ENCODE peak calls at places on chromosomes 16 and 17, in six cellular contexts. One of them, this sample, is unnamed.
A peak's percentile ranks its signal among the peaks of the same experiment; 100 is the strongest.

GRCh38 chr17:35906559-35907265 is 23.9 kb downstream of the RDM1 start:
- DNase-seq in adrenal gland: no peak
- DNase-seq in suprapubic skin: no peak
- DNase-seq in A549: no peak
- DNase-seq in right lobe of liver: no peak
- DNase-seq in stomach: no peak
- DNase-seq in this sample: no peak

GRCh38 chr17:50520483-50520882 is 12.1 kb upstream of the EPN3 start:
- DNase-seq in suprapubic skin: no peak
- DNase-seq in right lobe of liver: no peak
- DNase-seq in A549: no peak
- DNase-seq in adrenal gland: no peak
- DNase-seq in stomach: no peak
- DNase-seq in this sample: no peak

GRCh38 chr16:83420206-83420760 is 387.5 kb upstream of the HSBP1 start:
- DNase-seq in right lobe of liver: no peak
- DNase-seq in A549: no peak
- DNase-seq in adrenal gland: no peak
- DNase-seq in suprapubic skin: no peak
- DNase-seq in stomach: no peak
- DNase-seq in this sample: no peak

GRCh38 chr16:58492735-58493134 is 7.2 kb upstream of the NDRG4 start:
- DNase-seq in stomach: no peak
- DNase-seq in right lobe of liver: no peak
- DNase-seq in adrenal gland: no peak
- DNase-seq in A549: no peak
- DNase-seq in suprapubic skin: no peak
- DNase-seq in this sample: no peak

GRCh38 chr17:16997514-16998429 is 25.9 kb upstream of the TNFRSF13B start:
- DNase-seq in right lobe of liver: no peak
- DNase-seq in adrenal gland: no peak
- DNase-seq in A549: peak; percentile 67
- DNase-seq in stomach: no peak
- DNase-seq in suprapubic skin: no peak
- DNase-seq in this sample: no peak

GRCh38 chr16:46973457-46974324 is at the start of gene DNAJA2:
- DNase-seq in suprapubic skin: peak; percentile 96
- DNase-seq in A549: peak; percentile 85
- DNase-seq in right lobe of liver: peak; percentile 96
- DNase-seq in stomach: peak; percentile 93
- DNase-seq in adrenal gland: peak; percentile 92
- DNase-seq in this sample: peak; percentile 94

GRCh38 chr17:64648234-64648633 is 13.9 kb downstream of the SMURF2 start:
- DNase-seq in right lobe of liver: no peak
- DNase-seq in adrenal gland: no peak
- DNase-seq in stomach: no peak
- DNase-seq in suprapubic skin: no peak
- DNase-seq in A549: no peak
- DNase-seq in this sample: no peak

GRCh38 chr16:468072-468821 is 42.8 kb downstream of the RAB11FIP3 start:
- DNase-seq in adrenal gland: no peak
- DNase-seq in A549: no peak
- DNase-seq in right lobe of liver: no peak
- DNase-seq in suprapubic skin: no peak
- DNase-seq in stomach: no peak
- DNase-seq in this sample: no peak

GRCh38 chr17:8126306-8127066 is 2.6 kb upstream of the HES7 start:
- DNase-seq in A549: peak; percentile 65
- DNase-seq in stomach: no peak
- DNase-seq in suprapubic skin: no peak
- DNase-seq in adrenal gland: peak; percentile 55
- DNase-seq in right lobe of liver: no peak
- DNase-seq in this sample: no peak

GRCh38 chr17:75864448-75864871 is 9.3 kb upstream of the WBP2 start:
- DNase-seq in stomach: peak; percentile 53
- DNase-seq in A549: no peak
- DNase-seq in suprapubic skin: peak; percentile 88
- DNase-seq in right lobe of liver: no peak
- DNase-seq in adrenal gland: no peak
- DNase-seq in this sample: peak; percentile 60

DNA sequence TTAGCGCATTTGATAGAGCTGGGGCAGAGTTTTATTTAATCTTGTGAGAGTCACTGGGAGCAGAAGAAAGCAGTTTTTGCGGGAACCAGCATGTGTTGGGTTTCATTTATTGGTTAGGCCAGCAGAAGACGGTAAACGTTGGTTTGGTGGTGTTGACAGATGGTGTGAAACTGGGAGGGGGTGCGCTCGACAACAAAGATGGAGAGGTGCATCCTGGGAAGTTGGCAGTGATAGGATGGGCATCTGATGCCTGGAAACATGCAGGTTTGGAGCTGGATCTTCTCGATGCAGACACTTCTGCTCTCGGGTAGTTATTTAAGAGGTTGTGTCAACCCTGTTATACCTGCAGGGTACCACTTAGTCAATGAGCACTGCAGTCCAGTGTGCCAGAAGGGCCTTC is 24.9 kb upstream of the CLEC18A start:
- DNase-seq in suprapubic skin: no peak
- DNase-seq in right lobe of liver: no peak
- DNase-seq in A549: no peak
- DNase-seq in adrenal gland: no peak
- DNase-seq in stomach: no peak
- DNase-seq in this sample: no peak
- TF ChIP-seq POLR2A in suprapubic skin: no peak
- TF ChIP-seq POLR2A in right lobe of liver: no peak
- TF ChIP-seq POLR2A in A549: no peak
- TF ChIP-seq POLR2A in adrenal gland: no peak
- TF ChIP-seq POLR2A in stomach: no peak
- TF ChIP-seq POLR2A in this sample: no peak

GRCh38 chr17:41678411-41678906 is 10.2 kb upstream of the EIF1 start:
- DNase-seq in right lobe of liver: no peak
- DNase-seq in stomach: no peak
- DNase-seq in A549: no peak
- DNase-seq in adrenal gland: no peak
- DNase-seq in suprapubic skin: no peak
- DNase-seq in this sample: peak; percentile 31
- TF ChIP-seq POLR2A in right lobe of liver: peak; percentile 53
- TF ChIP-seq POLR2A in stomach: no peak
- TF ChIP-seq POLR2A in A549: peak; percentile 47
- TF ChIP-seq POLR2A in adrenal gland: no peak
- TF ChIP-seq POLR2A in suprapubic skin: no peak
- TF ChIP-seq POLR2A in this sample: peak; percentile 55

DNA sequence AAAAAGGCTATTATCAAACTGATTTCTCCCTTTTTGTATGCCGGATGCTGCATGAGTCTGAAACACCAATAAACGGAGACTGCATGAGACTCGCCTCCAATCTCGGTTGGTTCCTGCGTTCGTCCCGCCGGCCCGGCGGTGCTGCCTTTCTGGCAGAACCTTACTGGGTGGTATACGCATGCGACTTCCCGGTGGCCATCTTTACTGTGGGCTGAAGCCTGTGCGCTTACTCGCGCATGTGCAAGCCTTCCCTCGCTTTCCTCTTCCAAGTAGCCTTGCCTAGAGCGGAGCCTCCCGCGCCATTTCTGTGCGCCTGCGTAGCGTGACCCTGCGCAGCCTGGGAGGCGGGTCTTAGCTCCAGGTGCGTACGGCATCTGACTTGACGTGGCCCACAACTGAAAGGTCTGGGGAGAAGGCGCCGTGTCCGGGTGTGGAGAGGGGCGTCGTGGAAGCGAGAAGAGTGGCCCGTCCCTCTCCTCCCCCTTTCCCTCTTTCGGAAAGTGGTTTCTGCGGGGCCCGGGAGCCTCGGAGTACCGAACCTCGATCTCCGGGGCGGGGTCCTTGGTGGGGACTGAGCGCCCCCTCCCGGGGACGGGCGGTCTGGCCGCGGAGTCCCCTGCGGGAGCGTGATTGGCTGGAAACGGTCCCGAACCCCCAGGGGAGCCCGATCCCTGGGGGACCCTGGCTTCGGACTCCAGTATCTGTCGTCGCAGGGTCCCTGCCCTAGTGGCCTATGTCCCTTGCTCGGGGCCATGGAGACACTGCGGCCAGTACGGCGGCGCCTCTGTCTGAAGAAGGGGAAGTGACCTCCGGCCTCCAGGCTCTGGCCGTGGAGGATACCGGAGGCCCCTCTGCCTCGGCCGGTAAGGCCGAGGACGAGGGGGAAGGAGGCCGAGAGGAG is at the start of gene PAGR1:
- DNase-seq in stomach: peak; percentile 98
- DNase-seq in A549: peak; percentile 95
- DNase-seq in adrenal gland: peak; percentile 98
- DNase-seq in right lobe of liver: peak; percentile 99
- DNase-seq in suprapubic skin: peak; percentile 99
- DNase-seq in this sample: peak; percentile 91
- TF ChIP-seq POLR2A in stomach: no peak
- TF ChIP-seq POLR2A in A549: peak; percentile 88
- TF ChIP-seq POLR2A in adrenal gland: peak; percentile 79
- TF ChIP-seq POLR2A in right lobe of liver: peak; percentile 79
- TF ChIP-seq POLR2A in suprapubic skin: no peak
- TF ChIP-seq POLR2A in this sample: peak; percentile 74

DNA sequence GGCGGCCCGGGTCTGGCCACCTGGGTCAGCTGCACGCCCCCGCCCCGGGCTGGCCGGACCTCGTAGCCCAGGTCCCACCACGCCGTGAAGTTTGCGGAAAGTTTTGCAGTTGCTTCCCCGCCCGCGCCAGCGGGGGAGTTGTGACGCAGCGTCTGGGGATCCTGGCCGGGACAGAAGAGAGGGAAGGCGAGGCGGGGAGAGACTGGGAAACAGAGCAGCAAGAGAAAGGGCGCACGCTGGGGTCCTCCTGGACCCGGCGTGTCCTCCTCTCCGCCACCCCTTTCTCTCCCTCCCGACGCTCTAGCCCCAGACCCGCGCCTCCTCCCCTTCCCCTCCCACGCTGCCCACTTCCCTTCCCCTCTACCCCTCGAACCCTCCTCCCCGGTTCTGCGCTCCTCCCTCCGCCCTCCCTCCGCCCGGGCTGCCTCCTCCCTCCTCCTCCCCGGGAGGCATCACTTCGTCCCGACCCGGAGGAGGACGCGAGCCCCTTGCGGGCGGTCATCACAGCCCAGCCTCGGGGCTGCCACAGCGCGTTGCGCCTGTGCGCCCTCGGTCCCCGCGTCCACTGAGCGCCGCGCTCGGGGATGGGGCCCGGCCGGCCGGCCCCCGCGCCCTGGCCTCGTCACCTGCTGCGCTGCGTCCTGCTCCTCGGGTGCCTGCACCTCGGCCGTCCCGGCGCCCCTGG is at the start of gene MRC2:
- DNase-seq in A549: peak; percentile 86
- DNase-seq in adrenal gland: no peak
- DNase-seq in right lobe of liver: no peak
- DNase-seq in stomach: no peak
- DNase-seq in suprapubic skin: no peak
- DNase-seq in this sample: peak; percentile 87
- TF ChIP-seq POLR2A in A549: peak; percentile 79
- TF ChIP-seq POLR2A in adrenal gland: peak; percentile 4
- TF ChIP-seq POLR2A in right lobe of liver: peak; percentile 21
- TF ChIP-seq POLR2A in stomach: no peak
- TF ChIP-seq POLR2A in suprapubic skin: no peak
- TF ChIP-seq POLR2A in this sample: peak; percentile 56

DNA sequence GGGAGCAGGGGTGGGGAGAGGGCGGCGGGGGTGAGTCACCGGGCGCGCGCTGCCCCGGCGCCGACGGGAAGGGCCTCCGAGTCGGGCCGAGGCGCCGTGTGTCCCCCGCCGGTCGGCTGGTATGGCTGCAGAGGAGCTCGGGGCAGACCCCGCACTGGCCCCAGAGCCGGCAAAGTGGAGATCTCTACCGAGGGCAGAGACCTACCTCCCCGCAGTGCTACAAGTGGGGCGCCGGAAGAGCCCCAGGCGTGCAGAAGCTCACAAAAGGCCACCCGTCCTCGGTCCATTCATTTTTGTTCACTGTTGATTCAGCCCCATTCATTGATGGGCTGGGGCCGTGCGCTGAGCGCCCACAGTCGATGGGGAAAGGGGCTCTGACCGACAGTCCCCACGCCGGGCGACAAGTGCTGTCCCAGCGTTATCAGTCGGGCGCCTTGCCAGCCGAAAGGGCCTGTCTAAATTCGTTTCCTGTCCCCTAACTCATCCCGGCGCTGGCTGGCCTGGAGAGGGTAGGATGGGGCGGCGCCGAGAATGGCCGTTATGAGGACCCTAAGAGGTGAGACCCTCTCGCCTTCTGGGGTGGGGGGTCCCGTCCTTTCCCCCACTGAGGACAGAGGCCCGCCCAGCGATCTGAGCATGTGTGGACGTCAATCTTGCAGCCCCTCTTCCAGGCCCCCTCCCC is 703 bp upstream of the ENO3 start:
- DNase-seq in suprapubic skin: peak; percentile 84
- DNase-seq in right lobe of liver: peak; percentile 85
- DNase-seq in A549: peak; percentile 36
- DNase-seq in stomach: peak; percentile 61
- DNase-seq in adrenal gland: peak; percentile 74
- DNase-seq in this sample: no peak
- TF ChIP-seq POLR2A in suprapubic skin: no peak
- TF ChIP-seq POLR2A in right lobe of liver: peak; percentile 69
- TF ChIP-seq POLR2A in A549: peak; percentile 31
- TF ChIP-seq POLR2A in stomach: no peak
- TF ChIP-seq POLR2A in adrenal gland: peak; percentile 39
- TF ChIP-seq POLR2A in this sample: peak; percentile 1